ENCODE peak calls at places on chromosomes 2 and 18, in seven cellular contexts. J is upper lobe of right lung, Q is brain microvascular endothelial cell, R is esophagus muscularis mucosa, T is heart left ventricle, U is WERI-Rb-1, M is mammary epithelial cell. C is an unnamed sample.

GRCh38 chr2:197858607-197859140 is 54.3 kb downstream of the PLCL1 start:
- DNase-seq in U (no peak), M (no peak), R (no peak), J (no peak), Q (no peak), T (no peak), C (no peak)

GRCh38 chr2:111102216-111102615 is 18.5 kb upstream of the BCL2L11 start:
- DNase-seq in M (no peak), Q (no peak), J (no peak), T (no peak), R (no peak), U (no peak), C (no peak)

GRCh38 chr2:126990200-126990599 is 91.5 kb downstream of the TEX51 start:
- DNase-seq in J (no peak), R (peak; percentile 80), M (no peak), U (no peak), T (no peak), Q (no peak), C (no peak)

GRCh38 chr18:12397254-12397653 is 10.5 kb upstream of the PRELID3A start:
- DNase-seq in R (no peak), M (no peak), U (no peak), T (no peak), Q (no peak), J (peak; percentile 46), C (no peak)

GRCh38 chr2:64987001-64987962 is 1.9 kb upstream of the SLC1A4 start:
- DNase-seq in M (peak; percentile 56), U (no peak), R (no peak), T (no peak), J (no peak), Q (peak; percentile 26), C (peak; percentile 62)

GRCh38 chr18:77127769-77128671 is 4.6 kb downstream of the MBP start:
- DNase-seq in M (peak; percentile 99), T (no peak), U (no peak), Q (peak; percentile 86), J (no peak), R (no peak), C (peak; percentile 97)

GRCh38 chr2:1778566-1778965 is 34.3 kb upstream of the PXDN start:
- DNase-seq in J (no peak), Q (no peak), U (no peak), R (no peak), T (no peak), M (no peak), C (no peak)

GRCh38 chr18:79736846-79737245 is 57.2 kb downstream of the CTDP1 start:
- DNase-seq in M (no peak), J (peak; percentile 41), U (no peak), Q (no peak), R (no peak), T (no peak), C (no peak)

GRCh38 chr2:128465246-128466170 is 146.8 kb upstream of the HS6ST1 start:
- DNase-seq in U (no peak), T (no peak), R (peak; percentile 70), Q (no peak), J (peak; percentile 33), M (no peak), C (no peak)

GRCh38 chr2:209526541-209526940 is 102.7 kb downstream of the MAP2 start:
- DNase-seq in U (no peak), T (no peak), R (no peak), M (no peak), Q (no peak), J (no peak), C (peak; percentile 38)

GRCh38 chr2:118186110-118186857 is 98.0 kb downstream of the INSIG2 start:
- DNase-seq in Q (peak; percentile 51), U (peak; percentile 73), J (peak; percentile 93), T (peak; percentile 86), M (peak; percentile 56), R (peak; percentile 93), C (peak; percentile 72)

GRCh38 chr2:227474406-227474805 is 2.5 kb downstream of the AGFG1 start:
- DNase-seq in J (no peak), U (no peak), M (no peak), R (no peak), Q (no peak), T (no peak), C (peak; percentile 79)

GRCh38 chr18:2894131-2894840 is 47.5 kb downstream of the EMILIN2 start:
- DNase-seq in J (no peak), M (no peak), Q (peak; percentile 40), R (no peak), T (peak; percentile 81), U (no peak), C (no peak)

GRCh38 chr18:41767960-41768359 is 187.1 kb upstream of the PIK3C3 start:
- DNase-seq in Q (peak; percentile 77), R (no peak), U (peak; percentile 49), T (no peak), J (no peak), M (peak; percentile 52), C (no peak)

GRCh38 chr2:429575-430254 is 141.8 kb upstream of the ALKAL2 start:
- DNase-seq in M (no peak), R (peak; percentile 70), J (no peak), Q (no peak), T (no peak), U (no peak), C (no peak)

GRCh38 chr2:191942114-191943103 is 95.5 kb upstream of the CAVIN2 start:
- DNase-seq in U (peak; percentile 69), Q (no peak), M (peak; percentile 61), R (no peak), T (no peak), J (no peak), C (no peak)

GRCh38 chr2:73301636-73302035 is 8.3 kb upstream of the EGR4 start:
- DNase-seq in M (peak; percentile 47), Q (no peak), U (no peak), R (no peak), T (no peak), J (no peak), C (no peak)

GRCh38 chr2:196925768-196926561 is 542 bp downstream of the PGAP1 start:
- DNase-seq in T (peak; percentile 11), Q (peak; percentile 20), R (no peak), U (peak; percentile 26), M (peak; percentile 65), J (peak; percentile 66), C (peak; percentile 31)

GRCh38 chr2:186588940-186589732 is 720 bp upstream of the ITGAV start:
- DNase-seq in R (no peak), M (no peak), Q (no peak), T (no peak), J (no peak), U (no peak), C (peak; percentile 47)

GRCh38 chr2:1584691-1585485 is 159.4 kb downstream of the PXDN start:
- DNase-seq in R (no peak), T (no peak), M (no peak), Q (no peak), U (no peak), J (peak; percentile 52), C (no peak)

GRCh38 chr18:48937869-48938750 is 12.7 kb downstream of the SMAD7 start:
- DNase-seq in J (peak; percentile 36), M (no peak), R (no peak), U (no peak), Q (no peak), T (no peak), C (no peak)

GRCh38 chr2:43448822-43449110 is 147.1 kb downstream of the THADA start:
- DNase-seq in R (no peak), M (no peak), U (no peak), T (no peak), Q (no peak), J (no peak), C (no peak)
- H3K4me3 ChIP-seq in R (no peak overlapping the region), M (no peak overlapping the region), U (no peak overlapping the region), T (no peak overlapping the region), Q (no peak overlapping the region), J (no peak overlapping the region), C (no peak overlapping the region)

GRCh38 chr2:46952171-46952570 is 36.6 kb upstream of the MCFD2 start:
- DNase-seq in U (no peak), J (no peak), M (no peak), R (no peak), Q (no peak), T (no peak), C (no peak)

GRCh38 chr2:46950314-46950713 is 34.7 kb upstream of the MCFD2 start:
- DNase-seq in R (no peak), M (no peak), Q (no peak), J (no peak), U (no peak), T (no peak), C (no peak)

GRCh38 chr2:46954951-46955571 is 39.5 kb upstream of the MCFD2 start:
- DNase-seq in J (no peak), M (peak; percentile 51), U (peak; percentile 24), R (no peak), Q (peak; percentile 88), T (peak; percentile 46), C (peak; percentile 93)

GRCh38 chr2:46947841-46948240 is 32.2 kb upstream of the MCFD2 start:
- DNase-seq in U (no peak), J (no peak), M (no peak), T (no peak), R (no peak), Q (no peak), C (no peak)

DNA sequence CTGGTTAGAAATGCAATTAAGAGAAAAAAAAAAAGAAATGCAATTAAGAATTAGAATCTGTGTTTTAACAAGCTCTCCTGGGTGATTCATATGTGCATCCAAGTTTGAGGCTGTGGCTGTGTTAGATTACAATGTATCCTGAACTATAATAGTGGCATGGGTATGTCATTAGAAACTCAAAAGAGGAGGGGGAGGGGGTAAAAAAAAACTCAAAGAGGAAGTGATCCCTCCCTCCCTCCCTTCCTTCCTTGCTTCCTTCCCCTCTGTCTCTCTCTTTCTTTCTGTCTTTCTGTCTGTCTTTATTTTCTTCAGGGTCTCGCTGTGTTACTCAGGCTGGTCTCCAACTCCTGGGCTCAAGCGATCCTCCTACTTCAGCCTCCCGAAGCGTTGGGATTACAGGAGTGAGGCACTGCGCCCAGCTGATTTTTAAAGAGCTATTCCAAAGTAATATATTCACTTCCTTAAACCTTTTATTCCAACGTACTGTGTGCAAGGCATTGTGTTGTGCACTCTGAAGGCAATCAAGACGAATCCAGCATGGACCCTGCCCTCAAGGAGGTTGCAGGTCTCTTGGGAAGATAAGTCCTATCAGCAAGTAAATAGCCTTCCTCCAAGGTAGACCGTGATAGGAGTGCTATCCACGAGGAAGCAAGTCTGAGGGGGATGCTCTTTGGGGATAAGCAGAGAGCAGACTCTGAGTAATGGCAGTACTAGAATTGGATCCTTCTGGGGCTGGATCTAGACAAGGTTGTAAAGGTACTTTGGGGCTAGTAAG is 35.9 kb upstream of the MCFD2 start:
- DNase-seq in R (no peak), J (no peak), M (no peak), U (no peak), Q (no peak), T (no peak), C (peak; percentile 85)
- H3K36me3 ChIP-seq in R (peaks cover 28% of the 10 kb centered on the region), J (peaks cover 40% of the 10 kb centered on the region), M (peaks cover 4% of the 10 kb centered on the region), U (peaks cover 5% of the 10 kb centered on the region), Q (peaks cover 26% of the 10 kb centered on the region), T (peaks cover 27% of the 10 kb centered on the region), C (peaks cover 6% of the 10 kb centered on the region)

GRCh38 chr2:63054812-63055509 is 4.3 kb downstream of the OTX1 start:
- DNase-seq in U (peak; percentile 16), J (no peak), T (no peak), R (no peak), M (no peak), Q (no peak), C (no peak)
- H3K27me3 ChIP-seq in U (peaks cover 75% of the 10 kb centered on the region), J (peaks cover 100% of the 10 kb centered on the region), T (peaks cover 100% of the 10 kb centered on the region), R (peaks cover 78% of the 10 kb centered on the region), M (peaks cover 12% of the 10 kb centered on the region), Q (peaks cover 83% of the 10 kb centered on the region), C (peaks cover 32% of the 10 kb centered on the region)

DNA sequence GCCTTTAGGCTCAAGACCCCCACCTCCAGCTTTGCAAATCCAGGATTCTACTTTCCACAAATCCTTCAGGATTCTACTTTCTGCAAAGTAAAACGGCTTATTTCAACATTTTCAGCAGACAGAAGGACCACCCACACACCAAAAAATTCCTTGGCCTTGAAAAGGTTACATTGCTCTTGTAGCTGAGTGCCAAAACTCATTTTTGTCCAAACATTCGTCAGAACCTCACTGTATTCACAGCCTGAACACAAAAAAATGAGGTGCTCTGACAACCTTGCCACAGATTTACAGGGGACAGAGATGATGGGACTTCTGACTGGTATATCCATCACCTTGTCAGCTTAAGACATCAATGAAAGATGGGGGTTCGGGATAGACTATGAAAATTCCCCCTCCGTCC is 63.0 kb upstream of the COX7A2L start:
- DNase-seq in U (no peak), M (no peak), J (no peak), Q (peak; percentile 24), R (no peak), T (no peak), C (no peak)
- H3K4me3 ChIP-seq in U (no peak overlapping the region), M (no peak overlapping the region), J (no peak overlapping the region), Q (no peak overlapping the region), R (no peak overlapping the region), T (no peak overlapping the region), C (no peak overlapping the region)

C was measured in small intestine.